ENCODE peak calls at places on chromosome 13, in seven cellular contexts. One of them, this sample, is unnamed.

GRCh38 chr13:91123456-91124127 is 223.9 kb upstream of the MIR17HG start:
- DNase-seq in K562: no peak
- DNase-seq in HCT116: no peak
- DNase-seq in SK-N-SH: no peak
- DNase-seq in H1: no peak
- DNase-seq in GM12878: no peak
- DNase-seq in HepG2: no peak
- DNase-seq in this sample: no peak

GRCh38 chr13:71577127-71577526 is 289.9 kb downstream of the DACH1 start:
- DNase-seq in H1: no peak
- DNase-seq in GM12878: no peak
- DNase-seq in SK-N-SH: no peak
- DNase-seq in K562: no peak
- DNase-seq in HCT116: no peak
- DNase-seq in HepG2: no peak
- DNase-seq in this sample: no peak

GRCh38 chr13:92407858-92408257 is 818.7 kb upstream of the GPC6 start:
- DNase-seq in HCT116: no peak
- DNase-seq in H1: no peak
- DNase-seq in HepG2: no peak
- DNase-seq in SK-N-SH: no peak
- DNase-seq in K562: no peak
- DNase-seq in GM12878: no peak
- DNase-seq in this sample: no peak

GRCh38 chr13:33758113-33758512 is 59.8 kb upstream of the RFC3 start:
- DNase-seq in GM12878: no peak
- DNase-seq in HepG2: no peak
- DNase-seq in HCT116: no peak
- DNase-seq in K562: no peak
- DNase-seq in SK-N-SH: no peak
- DNase-seq in H1: no peak
- DNase-seq in this sample: no peak

GRCh38 chr13:106534844-106535551 is 464 bp downstream of the EFNB2 start:
- DNase-seq in HCT116: no peak
- DNase-seq in SK-N-SH: no peak
- DNase-seq in K562: no peak
- DNase-seq in HepG2: no peak
- DNase-seq in GM12878: no peak
- DNase-seq in H1: no peak
- DNase-seq in this sample: peak

GRCh38 chr13:99911965-99912566 is 59.5 kb downstream of the ZIC5 start:
- DNase-seq in HepG2: no peak
- DNase-seq in H1: no peak
- DNase-seq in GM12878: no peak
- DNase-seq in K562: no peak
- DNase-seq in HCT116: no peak
- DNase-seq in SK-N-SH: no peak
- DNase-seq in this sample: no peak

GRCh38 chr13:68749801-68750200 is 1357.8 kb upstream of the ATXN8OS start:
- DNase-seq in HepG2: no peak
- DNase-seq in H1: no peak
- DNase-seq in HCT116: no peak
- DNase-seq in GM12878: no peak
- DNase-seq in SK-N-SH: no peak
- DNase-seq in K562: no peak
- DNase-seq in this sample: no peak

GRCh38 chr13:46389457-46389856 is 2.4 kb upstream of the RUBCNL start:
- DNase-seq in HepG2: no peak
- DNase-seq in H1: no peak
- DNase-seq in HCT116: no peak
- DNase-seq in K562: no peak
- DNase-seq in SK-N-SH: no peak
- DNase-seq in GM12878: no peak
- DNase-seq in this sample: no peak

GRCh38 chr13:87925006-87925405 is 253.8 kb downstream of the SLITRK5 start:
- DNase-seq in HCT116: no peak
- DNase-seq in H1: no peak
- DNase-seq in K562: no peak
- DNase-seq in SK-N-SH: no peak
- DNase-seq in HepG2: no peak
- DNase-seq in GM12878: no peak
- DNase-seq in this sample: no peak

GRCh38 chr13:50030315-50030714 is 15.1 kb downstream of the KCNRG start:
- DNase-seq in HepG2: peak
- DNase-seq in H1: no peak
- DNase-seq in SK-N-SH: no peak
- DNase-seq in K562: no peak
- DNase-seq in GM12878: no peak
- DNase-seq in HCT116: no peak
- DNase-seq in this sample: no peak
- TF ChIP-seq JUND in HepG2: no peak
- TF ChIP-seq JUND in H1: no peak
- TF ChIP-seq JUND in SK-N-SH: no peak
- TF ChIP-seq JUND in K562: peak
- TF ChIP-seq JUND in GM12878: no peak
- TF ChIP-seq JUND in HCT116: no peak
- TF ChIP-seq JUND in this sample: no peak

GRCh38 chr13:25990801-25991200 is 61.0 kb downstream of the SHISA2 start:
- DNase-seq in GM12878: no peak
- DNase-seq in HepG2: no peak
- DNase-seq in H1: peak
- DNase-seq in HCT116: no peak
- DNase-seq in SK-N-SH: no peak
- DNase-seq in K562: no peak
- DNase-seq in this sample: no peak
- TF ChIP-seq JUND in GM12878: no peak
- TF ChIP-seq JUND in HepG2: no peak
- TF ChIP-seq JUND in H1: no peak
- TF ChIP-seq JUND in HCT116: no peak
- TF ChIP-seq JUND in SK-N-SH: no peak
- TF ChIP-seq JUND in K562: no peak
- TF ChIP-seq JUND in this sample: no peak

GRCh38 chr13:79530270-79530669 is 49.3 kb downstream of the NDFIP2 start:
- DNase-seq in HCT116: no peak
- DNase-seq in K562: no peak
- DNase-seq in SK-N-SH: no peak
- DNase-seq in H1: no peak
- DNase-seq in GM12878: no peak
- DNase-seq in HepG2: no peak
- DNase-seq in this sample: no peak
- TF ChIP-seq JUND in HCT116: no peak
- TF ChIP-seq JUND in K562: no peak
- TF ChIP-seq JUND in SK-N-SH: no peak
- TF ChIP-seq JUND in H1: no peak
- TF ChIP-seq JUND in GM12878: no peak
- TF ChIP-seq JUND in HepG2: no peak
- TF ChIP-seq JUND in this sample: no peak

GRCh38 chr13:22929391-22930126 is 251.2 kb upstream of the SGCG start:
- DNase-seq in GM12878: no peak
- DNase-seq in HepG2: no peak
- DNase-seq in HCT116: no peak
- DNase-seq in H1: no peak
- DNase-seq in SK-N-SH: no peak
- DNase-seq in K562: no peak
- DNase-seq in this sample: no peak

GRCh38 chr13:22926176-22927007 is 254.4 kb upstream of the SGCG start:
- DNase-seq in H1: peak
- DNase-seq in K562: peak
- DNase-seq in HCT116: no peak
- DNase-seq in SK-N-SH: no peak
- DNase-seq in GM12878: no peak
- DNase-seq in HepG2: no peak
- DNase-seq in this sample: peak

GRCh38 chr13:22931576-22931975 is 249.2 kb upstream of the SGCG start:
- DNase-seq in SK-N-SH: no peak
- DNase-seq in GM12878: no peak
- DNase-seq in HepG2: no peak
- DNase-seq in K562: no peak
- DNase-seq in HCT116: no peak
- DNase-seq in H1: no peak
- DNase-seq in this sample: no peak

GRCh38 chr13:22927008-22927393 is 253.8 kb upstream of the SGCG start:
- DNase-seq in H1: no peak
- DNase-seq in K562: no peak
- DNase-seq in HepG2: no peak
- DNase-seq in GM12878: no peak
- DNase-seq in HCT116: no peak
- DNase-seq in SK-N-SH: no peak
- DNase-seq in this sample: no peak
- TF ChIP-seq JUND in H1: no peak
- TF ChIP-seq JUND in K562: no peak
- TF ChIP-seq JUND in HepG2: no peak
- TF ChIP-seq JUND in GM12878: no peak
- TF ChIP-seq JUND in HCT116: no peak
- TF ChIP-seq JUND in SK-N-SH: no peak
- TF ChIP-seq JUND in this sample: no peak

GRCh38 chr13:43305416-43305815 is 282.0 kb downstream of the DNAJC15 start:
- DNase-seq in H1: no peak
- DNase-seq in HepG2: no peak
- DNase-seq in GM12878: no peak
- DNase-seq in K562: no peak
- DNase-seq in SK-N-SH: no peak
- DNase-seq in HCT116: no peak
- DNase-seq in this sample: no peak
- TF ChIP-seq JUND in H1: no peak
- TF ChIP-seq JUND in HepG2: no peak
- TF ChIP-seq JUND in GM12878: no peak
- TF ChIP-seq JUND in K562: no peak
- TF ChIP-seq JUND in SK-N-SH: peak
- TF ChIP-seq JUND in HCT116: no peak
- TF ChIP-seq JUND in this sample: no peak

GRCh38 chr13:72757792-72758535 is 23.7 kb downstream of the DIS3 start:
- DNase-seq in K562: no peak
- DNase-seq in SK-N-SH: no peak
- DNase-seq in HCT116: no peak
- DNase-seq in H1: no peak
- DNase-seq in GM12878: no peak
- DNase-seq in HepG2: no peak
- DNase-seq in this sample: no peak

GRCh38 chr13:72760189-72760588 is 21.5 kb downstream of the DIS3 start:
- DNase-seq in HCT116: no peak
- DNase-seq in GM12878: no peak
- DNase-seq in SK-N-SH: no peak
- DNase-seq in K562: no peak
- DNase-seq in HepG2: no peak
- DNase-seq in H1: no peak
- DNase-seq in this sample: no peak

DNA sequence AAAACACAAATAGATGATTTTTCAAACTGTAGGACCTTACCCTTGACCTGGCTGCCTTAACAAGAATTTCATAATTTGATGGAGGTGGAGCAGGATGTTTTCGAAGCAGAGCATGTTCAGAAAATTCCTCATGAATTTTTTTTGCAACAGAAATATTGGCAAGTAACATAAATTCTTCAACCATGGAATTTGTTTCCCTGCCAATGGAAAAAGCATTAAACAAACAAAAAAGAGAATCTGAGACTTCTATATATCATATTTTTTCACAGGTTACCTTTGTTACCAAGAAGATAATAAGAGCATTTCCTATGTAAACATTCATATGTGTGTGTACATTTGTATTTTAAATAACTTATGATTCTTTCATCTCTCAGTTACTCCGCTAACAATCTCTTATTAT is 18.3 kb downstream of the DIS3 start:
- DNase-seq in H1: no peak
- DNase-seq in HCT116: no peak
- DNase-seq in K562: no peak
- DNase-seq in GM12878: no peak
- DNase-seq in SK-N-SH: no peak
- DNase-seq in HepG2: no peak
- DNase-seq in this sample: no peak
- TF ChIP-seq JUND in H1: no peak
- TF ChIP-seq JUND in HCT116: no peak
- TF ChIP-seq JUND in K562: no peak
- TF ChIP-seq JUND in GM12878: no peak
- TF ChIP-seq JUND in SK-N-SH: no peak
- TF ChIP-seq JUND in HepG2: no peak
- TF ChIP-seq JUND in this sample: no peak

This sample was measured in T47D.